ENCODE peak calls at places on chromosomes 4 and X, in ten cellular contexts. X is neural crest cell; U is fibroblast of pulmonary artery; L is GM13976; P is CD4-positive, alpha-beta T cell; C is tibial artery; B is GM10248; I is cardiac fibroblast; Y is foreskin fibroblast; A is NB4. D is an unnamed sample.

GRCh38 chr4:145609494-145610427 is 9.4 kb upstream of the MMAA start:
- DNase-seq in B (peak; percentile 30), I (peak; percentile 85), X (peak; percentile 68), P (peak; percentile 42), L (peak; percentile 49), U (peak; percentile 88), A (peak; percentile 63), C (no peak), Y (peak; percentile 61), D (peak; percentile 71)

GRCh38 chrX:103704863-103705262 is 5.8 kb upstream of the TMEM31 start:
- DNase-seq in P (no peak), B (no peak), Y (no peak), U (no peak), X (no peak), L (no peak), A (no peak), I (no peak), C (no peak), D (peak; percentile 19)

GRCh38 chr4:186189656-186190055 is 1.7 kb upstream of the CYP4V2 start:
- DNase-seq in C (no peak), A (no peak), Y (no peak), I (no peak), L (no peak), P (no peak), B (no peak), X (no peak), U (no peak), D (no peak)

GRCh38 chr4:1577818-1578217 is 106.3 kb downstream of the FAM53A start:
- DNase-seq in P (no peak), X (no peak), A (no peak), L (no peak), Y (no peak), B (no peak), U (no peak), C (no peak), I (no peak), D (peak; percentile 25)

GRCh38 chrX:155070038-155070437 is 898 bp downstream of the CMC4 start:
- DNase-seq in U (no peak), P (no peak), Y (no peak), L (no peak), I (no peak), A (peak; percentile 25), B (no peak), X (no peak), C (no peak), D (no peak)

GRCh38 chrX:42220722-42221121 is 297.4 kb upstream of the CASK start:
- DNase-seq in U (no peak), Y (no peak), I (no peak), P (no peak), X (no peak), C (no peak), A (no peak), B (no peak), L (no peak), D (no peak)

GRCh38 chr4:81214518-81215218 is 354 bp downstream of the PRKG2 start:
- DNase-seq in L (no peak), A (no peak), C (no peak), I (peak; percentile 46), X (peak; percentile 12), U (peak; percentile 29), P (no peak), B (no peak), Y (no peak), D (peak; percentile 60)

GRCh38 chr4:44927361-44928061 is 201.2 kb upstream of the GNPDA2 start:
- DNase-seq in U (peak; percentile 54), C (no peak), L (no peak), X (no peak), P (no peak), A (peak; percentile 34), I (peak; percentile 34), B (peak; percentile 4), Y (no peak), D (no peak)

GRCh38 chrX:7771788-7772438 is 71.1 kb upstream of the VCX start:
- DNase-seq in I (no peak), P (no peak), Y (no peak), C (no peak), B (no peak), U (no peak), A (no peak), L (no peak), X (no peak), D (no peak)

GRCh38 chr4:7876096-7876993 is 63.3 kb downstream of the AFAP1 start:
- DNase-seq in Y (no peak), C (no peak), U (peak; percentile 70), I (peak; percentile 59), X (peak; percentile 8), A (peak; percentile 23), B (no peak), L (no peak), P (peak; percentile 30), D (no peak)

GRCh38 chrX:102849396-102849795 is 87.7 kb upstream of the RAB40AL start:
- DNase-seq in P (no peak), X (no peak), I (no peak), C (no peak), A (no peak), Y (no peak), U (no peak), B (no peak), L (no peak), D (no peak)

GRCh38 chr4:61734409-61734808 is 534.3 kb downstream of the ADGRL3 start:
- DNase-seq in Y (no peak), U (no peak), P (no peak), C (no peak), I (no peak), X (no peak), A (no peak), B (no peak), L (no peak), D (no peak)

GRCh38 chr4:139619644-139620043 is 46.0 kb upstream of the MGST2 start:
- DNase-seq in A (peak; percentile 32), X (no peak), I (peak; percentile 53), P (no peak), Y (no peak), U (peak; percentile 50), B (peak; percentile 26), C (no peak), L (no peak), D (no peak)

GRCh38 chr4:38132140-38132673 is 172.0 kb downstream of the PTTG2 start:
- DNase-seq in U (peak; percentile 99), B (peak; percentile 72), X (no peak), C (no peak), I (peak; percentile 99), L (peak; percentile 76), P (peak; percentile 55), A (no peak), Y (peak; percentile 87), D (no peak)

DNA sequence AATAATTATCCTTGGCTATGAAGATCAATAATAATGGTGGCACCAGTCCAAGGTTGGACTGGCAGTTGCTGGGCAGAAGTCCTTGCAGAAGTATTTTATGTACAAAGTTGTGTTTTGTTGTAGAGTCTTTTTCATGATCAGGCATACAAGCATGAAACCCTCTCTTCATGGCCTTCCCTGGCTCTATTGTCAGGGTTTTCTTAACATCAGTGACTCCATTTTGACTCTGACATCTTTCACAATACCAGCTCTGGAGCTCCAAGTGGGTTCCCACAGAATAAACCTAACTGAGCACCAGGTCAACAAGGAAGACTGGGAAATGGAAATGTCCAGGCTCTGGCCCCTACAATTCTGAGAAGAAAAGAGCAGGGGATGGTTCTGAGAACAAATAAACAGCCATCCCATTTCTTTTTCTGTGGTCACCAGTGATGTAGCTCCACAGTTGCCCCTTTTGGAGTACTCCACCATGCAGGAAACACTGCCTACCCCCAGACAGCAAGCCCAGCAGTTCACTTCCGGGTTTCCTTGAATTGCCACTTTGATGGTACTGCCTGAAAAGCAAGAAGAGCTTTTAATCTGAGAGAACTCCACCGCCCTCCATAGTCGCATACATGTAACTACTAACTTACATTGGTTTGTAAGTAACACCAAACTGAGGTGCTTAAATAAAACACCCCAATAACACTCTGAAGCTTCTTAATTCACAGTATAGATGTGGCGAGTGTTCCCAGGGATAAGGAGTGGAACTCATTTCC is 53.5 kb upstream of the HPSE start:
- DNase-seq in B (no peak), P (no peak), I (peak; percentile 10), C (no peak), L (no peak), A (peak; percentile 17), Y (no peak), U (no peak), X (no peak), D (no peak)
- TF ChIP-seq CTCF in B (no peak), P (no peak), I (no peak), C (no peak), L (no peak), A (no peak), Y (no peak), U (no peak), X (no peak), D (no peak)

DNA sequence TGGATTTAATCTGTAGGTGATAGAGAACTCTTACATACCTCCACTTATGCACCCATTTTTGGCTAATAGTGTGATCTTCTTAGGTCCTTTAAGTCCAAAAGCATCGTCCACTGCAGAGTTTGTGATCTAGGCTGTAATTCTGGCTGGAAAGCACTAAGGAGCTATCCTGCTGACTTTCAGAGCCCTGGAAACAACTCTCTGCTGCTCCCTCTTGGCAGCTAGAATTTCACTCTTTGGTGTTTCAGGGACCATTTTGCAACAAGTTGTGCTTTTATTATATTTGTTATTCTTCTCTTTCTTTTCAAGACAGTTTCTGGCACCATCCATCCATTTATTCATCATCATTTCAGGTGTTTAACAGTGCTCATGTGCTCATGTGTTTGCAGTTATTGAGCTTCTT is 130.0 kb downstream of the RBM46 start:
- DNase-seq in C (no peak), B (no peak), I (peak; percentile 38), L (no peak), P (no peak), Y (no peak), U (peak; percentile 11), X (no peak), A (peak; percentile 1), D (no peak)
- TF ChIP-seq CTCF in C (no peak), B (no peak), I (peak; percentile 31), L (no peak), P (no peak), Y (no peak), U (peak; percentile 16), X (peak; percentile 44), A (no peak), D (no peak)

DNA sequence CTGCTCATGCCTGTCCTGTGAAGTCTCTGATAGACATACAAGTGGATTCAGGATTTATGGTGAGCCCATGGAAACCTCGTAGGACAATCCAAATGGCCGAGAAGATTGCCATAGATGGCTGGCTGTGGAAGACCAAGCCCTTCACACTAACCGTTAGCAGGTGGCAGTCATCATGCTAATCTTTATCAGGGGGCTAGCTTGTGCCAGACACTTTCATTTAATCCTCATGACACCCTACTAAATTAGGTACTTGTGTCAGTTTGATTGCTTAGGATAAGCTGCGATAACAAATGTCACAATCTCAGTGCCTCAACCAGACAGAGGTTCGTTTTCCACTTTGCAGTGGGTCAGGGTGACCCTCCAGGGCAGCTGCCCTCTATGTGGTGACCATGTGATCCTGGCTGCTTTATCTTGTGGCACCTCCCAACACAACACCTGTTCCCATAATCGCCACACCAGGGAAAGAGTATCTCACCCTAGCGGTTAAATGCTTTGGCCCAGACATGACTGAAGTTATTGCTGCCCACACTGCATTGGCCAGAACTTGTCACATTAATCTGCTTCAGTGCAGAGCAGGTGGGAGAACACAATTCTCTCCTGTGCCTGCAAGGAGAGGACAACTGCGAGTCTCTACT is 60.8 kb downstream of the REPS2 start:
- DNase-seq in C (no peak), L (peak; percentile 21), B (peak; percentile 14), Y (no peak), U (no peak), P (no peak), X (no peak), A (peak; percentile 61), I (no peak), D (peak; percentile 24)
- TF ChIP-seq CTCF in C (peak; percentile 39), L (no peak), B (peak; percentile 16), Y (peak; percentile 35), U (no peak), P (no peak), X (peak; percentile 43), A (peak; percentile 54), I (no peak), D (peak; percentile 31)

GRCh38 chr4:99264927-99265326 is 25.9 kb downstream of the ADH1A start:
- DNase-seq in L (no peak), P (no peak), U (no peak), C (no peak), Y (no peak), A (no peak), X (no peak), B (no peak), I (peak; percentile 9), D (no peak)
- TF ChIP-seq CTCF in L (no peak), P (no peak), U (no peak), C (no peak), Y (no peak), A (no peak), X (no peak), B (no peak), I (no peak), D (no peak)

D was measured in glutamatergic neuron.